ENCODE peak calls at places on chromosome 1, in five cellular contexts. F is heart left ventricle, M is body of pancreas, B is fibroblast of mammary gland, X is left lung. A is an unnamed sample.

GRCh38 chr1:31548518-31548898 is 27.8 kb upstream of the TINAGL1 start:
- DNase-seq in M (peak), F (no peak), X (peak), B (peak), A (no peak)

GRCh38 chr1:165143437-165144065 is 213.0 kb downstream of the LMX1A start:
- DNase-seq in M (peak), X (no peak), B (peak), F (no peak), A (no peak)

GRCh38 chr1:154969741-154970452 is 650 bp downstream of the SHC1 start:
- DNase-seq in B (no peak), M (no peak), X (peak), F (peak), A (no peak)

GRCh38 chr1:77978293-77978968 is 441 bp downstream of the FUBP1 start:
- DNase-seq in M (peak), B (peak), F (no peak), X (no peak), A (peak)

GRCh38 chr1:89996415-89997110 is 1.7 kb downstream of the ZNF326 start:
- DNase-seq in F (no peak), M (no peak), B (no peak), X (no peak), A (no peak)

GRCh38 chr1:228090613-228091081 is 8.1 kb downstream of the ARF1 start:
- DNase-seq in X (no peak), M (peak), F (peak), B (peak), A (no peak)

GRCh38 chr1:51525295-51525694 is 6.2 kb upstream of the EPS15 start:
- DNase-seq in X (no peak), B (no peak), M (no peak), F (no peak), A (no peak)

GRCh38 chr1:31306278-31306677 is 9.4 kb downstream of the ZCCHC17 start:
- DNase-seq in F (no peak), X (no peak), B (peak), M (no peak), A (peak)

GRCh38 chr1:31575373-31576140 is 758 bp upstream of the TINAGL1 start:
- DNase-seq in X (no peak), F (no peak), M (peak), B (no peak), A (no peak)

GRCh38 chr1:201126832-201127754 is at the start of gene ASCL5:
- DNase-seq in F (no peak), X (no peak), M (peak), B (peak), A (peak)

GRCh38 chr1:115879977-115880376 is 39.1 kb upstream of the NHLH2 start:
- DNase-seq in B (no peak), X (no peak), M (no peak), F (no peak), A (no peak)

GRCh38 chr1:83548311-83548710 is 450.6 kb downstream of the TTLL7 start:
- DNase-seq in M (no peak), F (no peak), B (no peak), X (no peak), A (no peak)

GRCh38 chr1:229972600-229973296 is 94.3 kb upstream of the GALNT2 start:
- DNase-seq in B (no peak), X (no peak), F (no peak), M (no peak), A (no peak)

GRCh38 chr1:173478099-173478555 is 992 bp downstream of the PRDX6 start:
- DNase-seq in F (peak), B (peak), X (no peak), M (peak), A (peak)

GRCh38 chr1:64878931-64879710 is 87.2 kb downstream of the JAK1 start:
- DNase-seq in B (no peak), F (no peak), X (no peak), M (no peak), A (no peak)

GRCh38 chr1:2788506-2789163 is 12.9 kb downstream of the TTC34 start:
- DNase-seq in F (peak), B (no peak), M (no peak), X (peak), A (no peak)

GRCh38 chr1:228035844-228036243 is 29.0 kb downstream of the WNT3A start:
- DNase-seq in X (no peak), M (no peak), F (peak), B (no peak), A (no peak)

GRCh38 chr1:9882296-9882944 is 27.6 kb downstream of the CTNNBIP1 start:
- DNase-seq in M (no peak), F (peak), X (peak), B (no peak), A (no peak)

GRCh38 chr1:220170836-220171526 is 77.0 kb downstream of the IARS2 start:
- DNase-seq in M (no peak), X (no peak), B (peak), F (no peak), A (no peak)

GRCh38 chr1:237959838-237960237 is 69.1 kb upstream of the ZP4 start:
- DNase-seq in F (no peak), M (no peak), X (no peak), B (no peak), A (no peak)

GRCh38 chr1:108504447-108504846 is 54.3 kb downstream of the NBPF6 start:
- DNase-seq in X (no peak), B (no peak), M (no peak), F (no peak), A (no peak)

GRCh38 chr1:208298593-208299233 is 54.5 kb upstream of the PLXNA2 start:
- DNase-seq in M (peak), X (peak), B (no peak), F (no peak), A (no peak)

GRCh38 chr1:205240118-205240517 is 12.4 kb downstream of the TMCC2 start:
- DNase-seq in M (no peak), F (no peak), B (no peak), X (no peak), A (no peak)

GRCh38 chr1:41853907-41854306 is 64.8 kb downstream of the HIVEP3 start:
- DNase-seq in B (no peak), X (no peak), F (no peak), M (no peak), A (no peak)

GRCh38 chr1:46301406-46302090 is 1.9 kb downstream of the LRRC41 start:
- DNase-seq in X (no peak), M (peak), F (no peak), B (peak), A (peak)

GRCh38 chr1:152962876-152963415 is 7.5 kb upstream of the SPRR4 start:
- DNase-seq in F (no peak), X (no peak), M (no peak), B (no peak), A (no peak)

GRCh38 chr1:210607361-210607760 is 278.7 kb downstream of the HHAT start:
- DNase-seq in M (no peak), B (no peak), X (no peak), F (no peak), A (no peak)

GRCh38 chr1:104785575-104786187 is 1036.0 kb downstream of the AMY1C start:
- DNase-seq in M (no peak), B (no peak), X (no peak), F (no peak), A (no peak)

GRCh38 chr1:20164694-20165202 is 21.1 kb upstream of the UBXN10 start:
- DNase-seq in B (no peak), M (no peak), X (no peak), F (peak), A (no peak)

GRCh38 chr1:197902131-197902453 is 338 bp upstream of the C1orf53 start:
- DNase-seq in F (no peak), M (no peak), X (no peak), B (no peak), A (no peak)

GRCh38 chr1:23951646-23952095 is 8.0 kb upstream of the PNRC2 start:
- DNase-seq in B (peak), F (no peak), M (no peak), X (no peak), A (peak)

GRCh38 chr1:209485167-209485566 is 98.3 kb upstream of the CAMK1G start:
- DNase-seq in B (peak), M (no peak), X (no peak), F (no peak), A (peak)

GRCh38 chr1:43265431-43265830 is 4.4 kb upstream of the TMEM125 start:
- DNase-seq in B (no peak), X (no peak), M (no peak), F (no peak), A (no peak)

GRCh38 chr1:114154146-114154962 is 685 bp upstream of the SYT6 start:
- DNase-seq in F (no peak), X (no peak), M (peak), B (peak), A (peak)

GRCh38 chr1:41455479-41456271 is 28.8 kb downstream of the EDN2 start:
- DNase-seq in B (peak), X (no peak), M (no peak), F (peak), A (peak)

GRCh38 chr1:155326659-155327058 is 6.0 kb downstream of the RUSC1 start:
- DNase-seq in B (no peak), F (no peak), X (peak), M (no peak), A (no peak)

GRCh38 chr1:1628656-1629429 is 3.1 kb upstream of the MMP23B start:
- DNase-seq in M (no peak), B (no peak), F (peak), X (peak), A (no peak)
- H3K4me3 ChIP-seq in M (no peak), B (no peak), F (no peak), X (no peak), A (no peak)

GRCh38 chr1:14363707-14364413 is 234.6 kb upstream of the KAZN start:
- DNase-seq in F (no peak), B (peak), M (no peak), X (no peak), A (no peak)
- TF ChIP-seq CTCF in F (no peak), B (peak), M (no peak), X (no peak), A (peak)

GRCh38 chr1:66752671-66753371 is 562 bp downstream of the DYNLT5 start:
- DNase-seq in B (no peak), F (peak), X (peak), M (no peak), A (no peak)
- H3K4me3 ChIP-seq in B (peak), F (peak), X (peak), M (no peak), A (peak)

GRCh38 chr1:156725683-156726280 is 2.5 kb upstream of the METTL25B start:
- DNase-seq in M (peak), X (peak), B (peak), F (peak), A (peak)

GRCh38 chr1:156727914-156728598 is at the start of gene METTL25B:
- DNase-seq in F (peak), X (peak), M (peak), B (peak), A (peak)

GRCh38 chr1:156721131-156721924 is 6.9 kb upstream of the METTL25B start:
- DNase-seq in X (no peak), B (no peak), F (peak), M (no peak), A (no peak)

GRCh38 chr1:156727492-156727891 is 777 bp upstream of the METTL25B start:
- DNase-seq in B (no peak), M (no peak), X (no peak), F (no peak), A (no peak)

GRCh38 chr1:156726549-156727226 is 1.6 kb upstream of the METTL25B start:
- DNase-seq in M (peak), F (peak), B (peak), X (no peak), A (peak)
- TF ChIP-seq CTCF in M (no peak), F (peak), B (peak), X (peak), A (peak)

DNA sequence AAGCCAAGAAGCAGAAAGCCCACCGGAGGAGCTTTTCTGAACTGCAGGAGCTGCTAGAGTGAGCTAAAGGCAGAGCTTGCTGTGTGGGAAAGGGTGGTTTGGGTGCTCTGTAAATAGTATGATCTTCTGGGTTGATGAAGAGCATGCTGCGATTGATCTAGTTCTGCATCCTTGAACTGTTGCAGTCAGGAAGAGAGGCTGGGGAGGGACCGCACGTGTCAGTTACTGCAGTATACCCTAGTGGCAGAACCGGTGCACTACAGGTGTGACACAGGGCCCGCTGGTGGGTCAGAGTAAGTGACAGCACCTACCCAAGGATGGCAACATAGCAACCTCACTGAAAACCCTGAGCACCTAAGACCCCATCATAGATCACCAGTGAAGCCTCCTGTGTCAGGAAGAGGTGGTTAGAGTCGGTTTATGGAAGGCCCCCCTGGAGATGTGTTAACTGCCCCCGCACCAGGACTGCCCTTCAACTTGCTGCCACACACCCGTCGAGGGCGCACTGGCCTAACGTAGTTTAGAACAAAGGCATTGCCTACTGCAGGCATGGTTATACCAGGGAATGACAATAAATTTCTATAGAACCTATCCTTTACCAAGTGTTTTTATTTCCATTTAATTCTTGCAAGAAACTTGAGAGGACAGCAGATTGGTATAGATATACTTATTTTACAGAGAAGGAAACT is 146.0 kb upstream of the KIAA0040 start:
- DNase-seq in F (no peak), X (no peak), B (no peak), M (peak), A (no peak)
- H3K4me3 ChIP-seq in F (no peak), X (no peak), B (no peak), M (no peak), A (no peak)

A was measured in fibroblast of the aortic adventitia.